ENCODE peak calls at places on chromosome 12, in six cellular contexts. E is A549, G is HEK293T, O is HepG2, K is IMR-90, H is K562. N is an unnamed sample.

GRCh38 chr12:108722992-108723766 is 8.1 kb downstream of the CORO1C start:
- DNase-seq in E (peak), G (no peak), O (no peak), K (peak), H (no peak), N (no peak)

GRCh38 chr12:123533672-123534643 is at the start of gene RILPL1:
- DNase-seq in E (peak), G (peak), O (peak), K (peak), H (peak), N (no peak)

GRCh38 chr12:47838286-47838931 is 18.7 kb upstream of the HDAC7 start:
- DNase-seq in E (peak), G (peak), O (peak), K (peak), H (peak), N (no peak)

GRCh38 chr12:2586159-2587035 is 208.4 kb upstream of the FKBP4 start:
- DNase-seq in E (no peak), G (no peak), O (no peak), K (peak), H (no peak), N (no peak)

GRCh38 chr12:128971802-128972201 is 118.5 kb downstream of the GLT1D1 start:
- DNase-seq in E (no peak), G (no peak), O (no peak), K (no peak), H (no peak), N (no peak)

GRCh38 chr12:49019435-49020317 is 1.1 kb upstream of the PRKAG1 start:
- DNase-seq in E (peak), G (peak), O (peak), K (peak), H (peak), N (no peak)

GRCh38 chr12:47882796-47883546 is 21.8 kb downstream of the VDR start:
- DNase-seq in E (no peak), G (no peak), O (no peak), K (no peak), H (no peak), N (peak)

GRCh38 chr12:18983854-18984253 is 145.7 kb upstream of the PLEKHA5 start:
- DNase-seq in E (no peak), G (no peak), O (no peak), K (no peak), H (no peak), N (no peak)

GRCh38 chr12:11553871-11554533 is 95.5 kb upstream of the ETV6 start:
- DNase-seq in E (peak), G (peak), O (peak), K (peak), H (peak), N (peak)

GRCh38 chr12:10896854-10897253 is 12.5 kb downstream of the TAS2R13 start:
- DNase-seq in E (no peak), G (no peak), O (no peak), K (no peak), H (no peak), N (no peak)

GRCh38 chr12:49428652-49429549 is 61.6 kb downstream of the SPATS2 start:
- DNase-seq in E (peak), G (no peak), O (no peak), K (peak), H (peak), N (peak)

GRCh38 chr12:50248406-50248805 is 34.9 kb downstream of the LIMA1 start:
- DNase-seq in E (no peak), G (no peak), O (no peak), K (no peak), H (no peak), N (no peak)

GRCh38 chr12:113392988-113393579 is 10.6 kb downstream of the SDS start:
- DNase-seq in E (peak), G (peak), O (peak), K (no peak), H (peak), N (peak)

GRCh38 chr12:26499979-26500640 is 304.7 kb downstream of the SSPN start:
- DNase-seq in E (no peak), G (no peak), O (no peak), K (no peak), H (no peak), N (no peak)

GRCh38 chr12:11717533-11717961 is 68.1 kb downstream of the ETV6 start:
- DNase-seq in E (no peak), G (no peak), O (peak), K (peak), H (no peak), N (peak)

GRCh38 chr12:9646794-9647622 is 22.5 kb upstream of the CLEC2D start:
- DNase-seq in E (peak), G (no peak), O (no peak), K (peak), H (peak), N (no peak)

GRCh38 chr12:120853188-120853587 is 51.0 kb downstream of the SPPL3 start:
- DNase-seq in E (no peak), G (no peak), O (no peak), K (peak), H (no peak), N (no peak)

GRCh38 chr12:18861287-18861858 is 123.5 kb downstream of the CAPZA3 start:
- DNase-seq in E (peak), G (no peak), O (peak), K (peak), H (peak), N (no peak)

GRCh38 chr12:57603758-57604453 is 718 bp upstream of the DTX3 start:
- DNase-seq in E (no peak), G (no peak), O (no peak), K (peak), H (no peak), N (no peak)

GRCh38 chr12:15634010-15634676 is 155.0 kb downstream of the EPS8 start:
- DNase-seq in E (no peak), G (no peak), O (no peak), K (peak), H (no peak), N (no peak)

GRCh38 chr12:18462437-18462836 is 201.1 kb downstream of the PIK3C2G start:
- DNase-seq in E (no peak), G (no peak), O (no peak), K (peak), H (no peak), N (no peak)

GRCh38 chr12:75323663-75324062 is 6.5 kb downstream of the CAPS2 start:
- DNase-seq in E (no peak), G (no peak), O (no peak), K (no peak), H (no peak), N (no peak)

GRCh38 chr12:14207946-14208612 is 157.4 kb upstream of the ATF7IP start:
- DNase-seq in E (no peak), G (no peak), O (peak), K (no peak), H (no peak), N (no peak)

GRCh38 chr12:72209096-72209495 is 63.1 kb upstream of the TRHDE start:
- DNase-seq in E (no peak), G (no peak), O (no peak), K (no peak), H (no peak), N (no peak)

GRCh38 chr12:93137656-93138612 is 208.8 kb upstream of the EEA1 start:
- DNase-seq in E (peak), G (no peak), O (no peak), K (peak), H (peak), N (no peak)

GRCh38 chr12:109223211-109223610 is 85.9 kb downstream of the FOXN4 start:
- DNase-seq in E (no peak), G (no peak), O (no peak), K (no peak), H (no peak), N (no peak)

GRCh38 chr12:104457746-104458644 is 1.2 kb downstream of the CHST11 start:
- DNase-seq in E (peak), G (peak), O (no peak), K (no peak), H (peak), N (no peak)

GRCh38 chr12:56377310-56377988 is 14.8 kb upstream of the APOF start:
- DNase-seq in E (peak), G (no peak), O (no peak), K (peak), H (peak), N (no peak)

GRCh38 chr12:72057330-72057911 is 118.8 kb downstream of the TPH2 start:
- DNase-seq in E (no peak), G (no peak), O (no peak), K (no peak), H (no peak), N (no peak)

GRCh38 chr12:49903700-49904423 is at the start of gene FAIM2:
- DNase-seq in E (no peak), G (no peak), O (no peak), K (peak), H (no peak), N (no peak)

DNA sequence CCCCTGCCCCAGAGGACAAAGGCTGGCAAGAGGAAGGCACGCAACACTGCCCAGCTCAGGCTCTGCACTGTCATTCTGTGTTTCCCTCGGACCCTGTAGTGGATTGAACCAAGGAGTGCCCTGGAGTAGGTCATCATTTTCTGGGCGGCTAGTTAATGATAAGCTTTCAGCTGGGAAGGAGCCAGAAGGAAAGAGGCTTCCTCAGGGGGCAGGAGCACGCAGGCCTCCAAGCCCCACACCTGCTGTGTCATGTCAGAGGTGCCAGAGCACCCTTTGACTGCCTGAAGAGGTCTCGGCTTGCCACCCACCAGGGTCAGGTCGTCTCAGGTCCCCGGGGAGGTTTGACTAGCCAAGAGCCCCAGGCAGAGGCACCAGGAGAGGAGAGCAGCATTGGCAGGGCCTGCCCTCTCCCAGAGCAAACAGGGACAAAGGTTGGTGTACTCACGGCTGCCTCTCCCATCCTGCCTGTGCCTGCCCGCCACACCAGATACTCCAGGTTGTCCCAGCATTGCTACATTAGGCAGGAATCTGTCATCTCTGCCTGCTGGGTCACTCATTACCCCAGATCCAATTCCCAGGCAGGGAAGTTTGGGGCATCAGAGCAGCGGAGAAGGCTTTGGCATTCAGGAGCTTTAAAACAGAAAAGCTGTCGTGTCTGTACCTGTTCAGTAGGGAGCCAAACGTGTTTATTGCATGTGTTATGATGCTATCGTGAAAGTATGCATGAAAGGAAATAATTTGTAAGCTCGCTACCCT is 33.5 kb upstream of the ATP2A2 start:
- DNase-seq in E (peak), G (no peak), O (peak), K (no peak), H (no peak), N (no peak)
- TF ChIP-seq BHLHE40 in E (no peak), G (no peak), O (peak), K (no peak), H (no peak), N (no peak)

GRCh38 chr12:94779520-94779919 is 129.2 kb upstream of the TMCC3 start:
- DNase-seq in E (no peak), G (no peak), O (no peak), K (peak), H (no peak), N (no peak)
- TF ChIP-seq BHLHE40 in E (no peak), G (no peak), O (no peak), K (no peak), H (no peak), N (no peak)

DNA sequence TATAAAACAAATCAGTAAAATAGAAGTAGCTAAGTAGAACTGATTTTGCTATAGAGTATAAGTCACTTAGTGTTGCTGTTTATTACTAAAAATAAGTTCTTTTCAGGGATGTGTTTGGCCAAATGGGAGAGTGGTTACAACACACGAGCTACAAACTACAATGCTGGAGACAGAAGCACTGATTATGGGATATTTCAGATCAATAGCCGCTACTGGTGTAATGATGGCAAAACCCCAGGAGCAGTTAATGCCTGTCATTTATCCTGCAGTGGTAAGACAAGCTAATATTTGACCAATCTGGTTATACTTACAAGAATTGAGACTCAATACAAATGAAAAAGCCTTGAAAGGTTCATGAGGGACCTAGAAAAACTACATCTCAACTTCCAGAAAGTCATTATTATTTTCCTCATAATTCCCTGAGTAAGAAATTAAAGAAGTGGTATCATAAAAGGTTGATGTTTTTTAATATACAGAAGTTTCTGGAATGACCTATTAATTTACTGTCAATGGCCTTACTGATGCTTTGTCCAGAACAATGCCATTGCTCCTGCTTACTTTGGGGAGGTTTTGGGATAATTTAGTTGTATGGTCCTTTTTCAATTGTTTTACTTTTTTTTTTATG is 1.9 kb downstream of the LYZ start:
- DNase-seq in E (no peak), G (no peak), O (no peak), K (no peak), H (no peak), N (no peak)
- TF ChIP-seq BHLHE40 in E (no peak), G (no peak), O (no peak), K (no peak), H (no peak), N (no peak)

GRCh38 chr12:88578274-88578673 is 2.0 kb downstream of the KITLG start:
- DNase-seq in E (no peak), G (no peak), O (peak), K (no peak), H (no peak), N (no peak)

GRCh38 chr12:88577537-88577936 is 2.7 kb downstream of the KITLG start:
- DNase-seq in E (peak), G (no peak), O (no peak), K (no peak), H (no peak), N (no peak)

GRCh38 chr12:88578821-88579518 is 1.3 kb downstream of the KITLG start:
- DNase-seq in E (peak), G (peak), O (peak), K (no peak), H (peak), N (no peak)

GRCh38 chr12:88579941-88580871 is at the start of gene KITLG:
- DNase-seq in E (peak), G (peak), O (peak), K (peak), H (peak), N (no peak)

DNA sequence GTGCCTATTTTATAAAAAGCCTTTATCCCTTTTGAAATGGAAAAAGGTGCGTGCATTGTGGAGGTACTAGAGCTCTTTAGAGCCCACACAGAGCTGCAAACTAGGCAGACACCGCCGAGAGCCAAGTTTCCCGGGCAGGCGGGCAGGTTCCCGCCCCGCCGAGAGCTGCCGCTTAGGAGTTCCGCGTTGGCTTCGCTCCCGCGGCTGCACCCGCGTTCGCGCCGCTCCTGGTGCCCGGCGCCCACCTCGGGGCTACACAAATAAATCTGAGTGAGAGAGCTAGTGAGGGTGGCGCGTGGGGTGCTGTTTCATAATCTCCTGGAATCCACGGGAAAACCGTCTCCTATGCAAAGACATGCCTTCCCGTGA is 715 bp downstream of the KITLG start:
- DNase-seq in E (peak), G (peak), O (no peak), K (no peak), H (no peak), N (no peak)
- TF ChIP-seq BHLHE40 in E (no peak), G (no peak), O (no peak), K (no peak), H (no peak), N (no peak)

GRCh38 chr12:43333650-43334043 is 218.4 kb downstream of the ADAMTS20 start:
- DNase-seq in E (no peak), G (peak), O (no peak), K (no peak), H (no peak), N (no peak)

GRCh38 chr12:43336962-43337555 is 214.9 kb downstream of the ADAMTS20 start:
- DNase-seq in E (peak), G (no peak), O (no peak), K (peak), H (peak), N (no peak)

GRCh38 chr12:43337571-43338497 is 214.2 kb downstream of the ADAMTS20 start:
- DNase-seq in E (no peak), G (no peak), O (no peak), K (peak), H (no peak), N (no peak)

GRCh38 chr12:43332977-43333649 is 218.9 kb downstream of the ADAMTS20 start:
- DNase-seq in E (no peak), G (peak), O (no peak), K (peak), H (no peak), N (no peak)

DNA sequence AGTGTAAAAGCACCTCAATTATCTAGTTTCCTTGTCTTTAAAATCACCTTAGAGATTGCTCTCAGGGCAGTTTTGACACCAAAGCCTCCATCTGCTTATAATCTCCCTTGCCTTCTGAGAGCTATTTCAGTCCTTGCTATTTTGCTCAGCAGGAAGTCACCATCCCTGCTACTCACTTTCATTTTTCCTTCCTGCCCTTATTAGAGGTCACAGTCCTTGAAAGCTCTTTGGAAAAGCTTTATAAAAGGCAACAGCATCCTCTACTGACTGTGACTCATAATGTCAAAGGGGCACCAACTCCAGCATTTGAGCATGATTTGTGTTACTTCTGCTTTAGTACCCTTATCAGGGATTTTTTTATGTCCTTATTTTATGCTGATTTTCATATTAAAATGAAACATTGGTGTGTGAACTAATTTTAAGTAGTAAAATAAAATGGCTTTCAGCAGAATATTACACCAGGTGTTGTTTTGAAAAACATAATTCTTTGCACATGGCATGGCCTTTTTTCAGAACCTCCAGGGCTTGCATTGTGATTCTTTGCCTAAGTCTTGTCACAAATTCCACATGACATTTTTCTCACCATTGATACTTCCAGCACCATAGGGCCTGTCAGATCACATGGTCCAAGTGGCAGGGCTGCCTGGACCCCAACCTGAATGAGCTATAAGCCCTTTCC is 213.0 kb downstream of the ADAMTS20 start:
- DNase-seq in E (peak), G (peak), O (peak), K (peak), H (peak), N (peak)
- TF ChIP-seq BHLHE40 in E (no peak), G (no peak), O (no peak), K (no peak), H (no peak), N (no peak)

GRCh38 chr12:4355150-4355842 is 24.2 kb downstream of the FGF23 start:
- DNase-seq in E (no peak), G (no peak), O (no peak), K (no peak), H (no peak), N (no peak)

GRCh38 chr12:4355843-4356327 is 23.6 kb downstream of the FGF23 start:
- DNase-seq in E (peak), G (peak), O (peak), K (peak), H (peak), N (no peak)

GRCh38 chr12:4353785-4354208 is 25.7 kb downstream of the FGF23 start:
- DNase-seq in E (peak), G (peak), O (no peak), K (no peak), H (peak), N (no peak)
- TF ChIP-seq BHLHE40 in E (no peak), G (no peak), O (no peak), K (no peak), H (no peak), N (no peak)

N was measured in GM12878.